ENCODE peak calls at places on chromosomes 13 and 19, in eight cellular contexts. B, U, E, A, F, M, L and Z are unnamed samples.

GRCh38 chr13:25046985-25047660 is 48.8 kb upstream of the PABPC3 start:
- DNase-seq in E (no peak), F (no peak), U (no peak), A (no peak), M (no peak), B (peak), L (no peak), Z (no peak)

GRCh38 chr19:47509973-47510372 is 4.9 kb downstream of the NAPA start:
- DNase-seq in B (no peak), E (no peak), A (no peak), L (peak), U (no peak), M (no peak), F (no peak), Z (no peak)

GRCh38 chr13:41562541-41563178 is 105.3 kb downstream of the RGCC start:
- DNase-seq in U (no peak), M (no peak), B (no peak), A (no peak), E (no peak), F (no peak), L (no peak), Z (no peak)

GRCh38 chr19:12527034-12527836 is 24.0 kb downstream of the ZNF564 start:
- DNase-seq in L (no peak), A (no peak), B (no peak), E (no peak), F (no peak), M (no peak), U (no peak), Z (no peak)

GRCh38 chr13:24618219-24618955 is 61.8 kb upstream of the ATP12A start:
- DNase-seq in U (no peak), A (no peak), F (peak), M (peak), L (peak), E (no peak), B (peak), Z (no peak)

GRCh38 chr19:50362656-50363424 is 2.6 kb downstream of the NAPSA start:
- DNase-seq in E (no peak), F (no peak), U (no peak), M (no peak), A (no peak), B (no peak), L (peak), Z (no peak)

GRCh38 chr13:48160879-48161278 is 66.0 kb upstream of the MED4 start:
- DNase-seq in B (no peak), F (no peak), L (no peak), U (peak), E (no peak), A (no peak), M (no peak), Z (no peak)

GRCh38 chr19:47653856-47654255 is 44.9 kb downstream of the BICRA start:
- DNase-seq in M (no peak), A (no peak), F (no peak), L (no peak), E (no peak), U (no peak), B (no peak), Z (no peak)

GRCh38 chr13:26664942-26665341 is 95.6 kb downstream of the GPR12 start:
- DNase-seq in L (no peak), E (no peak), U (peak), A (no peak), B (no peak), F (no peak), M (no peak), Z (no peak)

GRCh38 chr19:11944656-11945055 is 19.7 kb downstream of the ZNF700 start:
- DNase-seq in M (no peak), A (no peak), B (no peak), L (no peak), U (no peak), E (no peak), F (no peak), Z (no peak)

GRCh38 chr19:3360494-3361383 is 5.6 kb upstream of the NFIC start:
- DNase-seq in E (peak), U (no peak), L (peak), F (peak), B (peak), M (peak), A (peak), Z (peak)

GRCh38 chr13:99386911-99387788 is 80.0 kb upstream of the GPR183 start:
- DNase-seq in B (no peak), F (peak), M (peak), U (peak), E (peak), A (no peak), L (no peak), Z (no peak)